ENCODE peak calls at places on chromosome 17, in six cellular contexts. T, L, Q, G, D and W are unnamed samples.

GRCh38 chr17:66904760-66905637 is 59.5 kb upstream of the CACNG4 start:
- DNase-seq in T (no peak), L (no peak), Q (peak; percentile 86), G (no peak), D (peak; percentile 39), W (no peak)

GRCh38 chr17:73290399-73291259 is 21.2 kb downstream of the CDC42EP4 start:
- DNase-seq in T (no peak), L (no peak), Q (no peak), G (no peak), D (no peak), W (no peak)

GRCh38 chr17:81977211-81978091 is at the start of gene ASPSCR1:
- DNase-seq in T (peak; percentile 86), L (peak; percentile 93), Q (peak; percentile 95), G (peak; percentile 96), D (peak; percentile 95), W (peak; percentile 93)

GRCh38 chr17:56973520-56973919 is 4.4 kb upstream of the SCPEP1 start:
- DNase-seq in T (no peak), L (no peak), Q (no peak), G (no peak), D (no peak), W (no peak)

GRCh38 chr17:7889166-7889584 is 586 bp downstream of the CHD3 start:
- DNase-seq in T (peak; percentile 74), L (peak; percentile 97), Q (peak; percentile 92), G (peak; percentile 99), D (peak; percentile 99), W (peak; percentile 97)

GRCh38 chr17:81712468-81713003 is 452 bp downstream of the SLC25A10 start:
- DNase-seq in T (no peak), L (no peak), Q (peak; percentile 63), G (peak; percentile 62), D (no peak), W (no peak)

GRCh38 chr17:40452074-40452787 is 9.0 kb downstream of the IGFBP4 start:
- DNase-seq in T (no peak), L (no peak), Q (peak; percentile 67), G (no peak), D (peak; percentile 57), W (no peak)

GRCh38 chr17:51260960-51261958 is 913 bp downstream of the UTP18 start:
- DNase-seq in T (peak; percentile 35), L (peak; percentile 75), Q (no peak), G (peak; percentile 80), D (peak; percentile 70), W (peak; percentile 85)

GRCh38 chr17:50841949-50842354 is 6.6 kb downstream of the WFIKKN2 start:
- DNase-seq in T (peak; percentile 61), L (peak; percentile 64), Q (peak; percentile 76), G (no peak), D (peak; percentile 60), W (peak; percentile 68)

GRCh38 chr17:62219500-62219899 is 154.4 kb upstream of the MED13 start:
- DNase-seq in T (no peak), L (no peak), Q (no peak), G (no peak), D (no peak), W (no peak)

GRCh38 chr17:38746893-38747384 is 1.2 kb downstream of the PCGF2 start:
- DNase-seq in T (no peak), L (no peak), Q (no peak), G (no peak), D (no peak), W (no peak)
- TF ChIP-seq CTCF in T (no peak), L (no peak), Q (no peak), G (no peak), D (no peak), W (no peak)

GRCh38 chr17:48633266-48633816 is 7.2 kb upstream of the HOXB9 start:
- DNase-seq in T (no peak), L (no peak), Q (no peak), G (peak; percentile 51), D (no peak), W (peak; percentile 38)
- H3K4me1 ChIP-seq in T (no peaks in the 10 kb centered on the region), L (no peaks in the 10 kb centered on the region), Q (peaks cover 33% of the 10 kb centered on the region), G (no peaks in the 10 kb centered on the region), D (peaks cover 13% of the 10 kb centered on the region), W (peaks cover 12% of the 10 kb centered on the region)

GRCh38 chr17:77323413-77324171 is 182.8 kb downstream of the SEC14L1 start:
- DNase-seq in T (no peak), L (peak; percentile 51), Q (peak; percentile 72), G (peak; percentile 82), D (peak; percentile 62), W (peak; percentile 77)
- H3K4me3 ChIP-seq in T (peak overlapping the region; percentile 35), L (peak overlapping the region; percentile 66), Q (peak overlapping the region; percentile 37), G (peak overlapping the region; percentile 32), D (peak overlapping the region; percentile 17), W (peak overlapping the region; percentile 61)

GRCh38 chr17:19362293-19363113 is at the start of gene B9D1:
- DNase-seq in T (peak; percentile 87), L (peak; percentile 91), Q (peak; percentile 97), G (peak; percentile 97), D (peak; percentile 94), W (peak; percentile 94)

GRCh38 chr17:19361326-19361725 is 1.2 kb downstream of the B9D1 start:
- DNase-seq in T (no peak), L (no peak), Q (no peak), G (peak; percentile 62), D (peak; percentile 21), W (no peak)

GRCh38 chr17:19361975-19362292 is 589 bp downstream of the B9D1 start:
- DNase-seq in T (no peak), L (no peak), Q (peak; percentile 40), G (no peak), D (no peak), W (no peak)

GRCh38 chr17:19363460-19364035 is 1.0 kb upstream of the B9D1 start:
- DNase-seq in T (no peak), L (no peak), Q (no peak), G (peak; percentile 56), D (peak; percentile 24), W (no peak)

DNA sequence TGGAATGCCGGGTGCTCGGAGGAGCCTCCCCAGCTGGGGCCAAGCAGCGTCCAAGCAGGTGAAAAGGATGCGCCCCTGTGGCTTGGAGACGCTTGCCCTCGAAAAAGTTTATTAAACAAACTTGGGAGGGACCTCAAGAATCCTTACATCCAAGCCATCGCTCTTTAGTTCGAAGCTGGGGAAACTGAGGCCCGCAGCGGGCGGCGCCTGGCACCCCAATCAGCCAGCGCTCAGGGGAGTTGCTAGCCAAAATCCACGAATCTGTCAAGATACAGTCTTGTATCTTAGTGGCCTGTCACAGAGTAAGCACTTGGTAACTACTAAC is 553 bp upstream of the B9D1 start:
- DNase-seq in T (no peak), L (no peak), Q (no peak), G (no peak), D (no peak), W (no peak)
- TF ChIP-seq CTCF in T (no peak), L (no peak), Q (no peak), G (no peak), D (no peak), W (no peak)